ENCODE peak calls at places on chromosomes 16 and 17, in eight cellular contexts. R, Q, U, I, S, M, F and L are unnamed samples.

GRCh38 chr16:28824548-28824973 is 1.8 kb downstream of the ATXN2L start:
- DNase-seq in R (no peak), Q (no peak), U (no peak), I (no peak), S (no peak), M (no peak), F (no peak), L (no peak)

GRCh38 chr17:81329279-81329926 is 34.3 kb upstream of the SLC38A10 start:
- DNase-seq in R (peak; percentile 44), Q (peak; percentile 89), U (peak; percentile 98), I (peak; percentile 68), S (peak; percentile 65), M (peak; percentile 60), F (peak; percentile 68), L (no peak)

GRCh38 chr17:22454070-22454999 is 762.0 kb downstream of the KCNJ18 start:
- DNase-seq in R (no peak), Q (no peak), U (no peak), I (no peak), S (no peak), M (no peak), F (no peak), L (no peak)

GRCh38 chr16:72191551-72191950 is 19.6 kb upstream of the PMFBP1 start:
- DNase-seq in R (no peak), Q (no peak), U (no peak), I (no peak), S (no peak), M (no peak), F (no peak), L (no peak)

GRCh38 chr16:84633622-84634021 is 14.7 kb upstream of the KLHL36 start:
- DNase-seq in R (no peak), Q (peak; percentile 88), U (peak; percentile 93), I (peak; percentile 76), S (no peak), M (no peak), F (no peak), L (no peak)

GRCh38 chr16:52873997-52874500 is 178.6 kb downstream of the CHD9NB start:
- DNase-seq in R (no peak), Q (no peak), U (no peak), I (no peak), S (peak; percentile 62), M (no peak), F (peak; percentile 79), L (no peak)

GRCh38 chr17:57806083-57806830 is 43.6 kb downstream of the MRPS23 start:
- DNase-seq in R (no peak), Q (no peak), U (no peak), I (no peak), S (no peak), M (no peak), F (no peak), L (no peak)

GRCh38 chr16:65410801-65411200 is 288.9 kb upstream of the CDH11 start:
- DNase-seq in R (no peak), Q (no peak), U (no peak), I (no peak), S (no peak), M (peak; percentile 50), F (no peak), L (no peak)

GRCh38 chr16:68626557-68626956 is 18.6 kb upstream of the CDH3 start:
- DNase-seq in R (no peak), Q (no peak), U (no peak), I (no peak), S (no peak), M (no peak), F (no peak), L (no peak)

GRCh38 chr17:66466933-66467367 is 164.5 kb downstream of the PRKCA start:
- DNase-seq in R (no peak), Q (no peak), U (no peak), I (no peak), S (no peak), M (peak; percentile 96), F (peak; percentile 26), L (no peak)

GRCh38 chr16:27252206-27252585 is 16.4 kb downstream of the NSMCE1 start:
- DNase-seq in R (peak; percentile 10), Q (no peak), U (no peak), I (no peak), S (no peak), M (no peak), F (no peak), L (no peak)

GRCh38 chr17:2214047-2214717 is 89.4 kb downstream of the SMG6 start:
- DNase-seq in R (peak; percentile 21), Q (no peak), U (peak; percentile 72), I (peak; percentile 52), S (peak; percentile 43), M (peak; percentile 73), F (no peak), L (no peak)

GRCh38 chr17:60229189-60229802 is 79.5 kb downstream of the CA4 start:
- DNase-seq in R (no peak), Q (no peak), U (no peak), I (no peak), S (no peak), M (no peak), F (no peak), L (no peak)

GRCh38 chr16:11167581-11167980 is 88.4 kb downstream of the SOCS1 start:
- DNase-seq in R (no peak), Q (no peak), U (peak; percentile 14), I (no peak), S (no peak), M (no peak), F (no peak), L (no peak)

GRCh38 chr17:49583226-49583625 is 7.6 kb downstream of the NXPH3 start:
- DNase-seq in R (no peak), Q (no peak), U (peak; percentile 8), I (no peak), S (no peak), M (no peak), F (no peak), L (no peak)

GRCh38 chr17:36151891-36152638 is 24.4 kb downstream of the TBC1D3B start:
- DNase-seq in R (no peak), Q (no peak), U (no peak), I (peak; percentile 4), S (no peak), M (no peak), F (no peak), L (no peak)

GRCh38 chr17:50593321-50593720 is 32.8 kb downstream of the CACNA1G start:
- DNase-seq in R (no peak), Q (no peak), U (no peak), I (no peak), S (peak; percentile 94), M (no peak), F (peak; percentile 67), L (no peak)

GRCh38 chr17:29546085-29546484 is 20.8 kb downstream of the ABHD15 start:
- DNase-seq in R (no peak), Q (no peak), U (no peak), I (no peak), S (no peak), M (no peak), F (no peak), L (no peak)

GRCh38 chr17:82289822-82290541 is 16.5 kb upstream of the CSNK1D start:
- DNase-seq in R (no peak), Q (no peak), U (no peak), I (no peak), S (no peak), M (no peak), F (no peak), L (no peak)

GRCh38 chr17:49575524-49576120 is at the start of gene NXPH3:
- DNase-seq in R (no peak), Q (peak; percentile 86), U (peak; percentile 84), I (peak; percentile 44), S (peak; percentile 91), M (no peak), F (peak; percentile 88), L (peak; percentile 47)

GRCh38 chr17:36703860-36704266 is 102.5 kb downstream of the MRM1 start:
- DNase-seq in R (no peak), Q (peak; percentile 77), U (peak; percentile 67), I (no peak), S (peak; percentile 94), M (no peak), F (peak; percentile 94), L (no peak)

GRCh38 chr17:2138768-2139167 is 83.9 kb downstream of the HIC1 start:
- DNase-seq in R (no peak), Q (no peak), U (peak; percentile 58), I (no peak), S (no peak), M (no peak), F (no peak), L (no peak)

GRCh38 chr16:68782198-68783174 is 45.4 kb downstream of the CDH1 start:
- DNase-seq in R (peak; percentile 24), Q (no peak), U (no peak), I (no peak), S (no peak), M (no peak), F (no peak), L (no peak)

GRCh38 chr16:57148481-57148880 is 37.4 kb downstream of the PSME3IP1 start:
- DNase-seq in R (no peak), Q (no peak), U (no peak), I (no peak), S (no peak), M (no peak), F (no peak), L (no peak)
- H3K27ac ChIP-seq in R (peak overlapping the region; percentile 10), Q (peak overlapping the region; percentile 57), U (peak overlapping the region; percentile 36), I (peak overlapping the region; percentile 58), S (no peak overlapping the region), M (no peak overlapping the region), F (peak overlapping the region; percentile 86), L (no peak overlapping the region)

GRCh38 chr17:40500709-40501108 is 714 bp downstream of the TNS4 start:
- DNase-seq in R (no peak), Q (peak; percentile 24), U (no peak), I (no peak), S (no peak), M (no peak), F (no peak), L (no peak)
- H3K4me3 ChIP-seq in R (no peak overlapping the region), Q (no peak overlapping the region), U (no peak overlapping the region), I (no peak overlapping the region), S (no peak overlapping the region), M (no peak overlapping the region), F (no peak overlapping the region), L (no peak overlapping the region)

DNA sequence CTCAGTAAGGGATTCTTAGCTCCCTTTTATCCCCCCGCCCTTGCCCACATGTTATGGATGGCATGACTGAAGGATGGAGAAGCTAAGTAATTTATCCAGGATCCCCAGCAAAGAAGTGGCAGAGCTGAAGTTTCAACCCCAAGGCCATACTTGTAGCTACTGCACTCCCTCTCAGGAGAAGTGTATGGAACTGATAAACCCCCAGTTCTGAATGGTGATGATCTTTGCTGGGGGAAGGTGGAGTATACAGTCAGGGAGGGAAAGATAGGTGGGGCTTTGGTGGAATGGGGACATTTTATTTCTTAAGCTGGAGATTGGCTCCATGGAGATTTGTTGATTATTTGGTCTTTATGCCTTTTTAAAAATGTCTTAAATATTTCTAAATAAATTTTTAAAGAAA is 58.3 kb downstream of the TNRC6C start:
- DNase-seq in R (no peak), Q (no peak), U (no peak), I (no peak), S (no peak), M (no peak), F (no peak), L (no peak)
- H3K27ac ChIP-seq in R (no peak overlapping the region), Q (no peak overlapping the region), U (no peak overlapping the region), I (no peak overlapping the region), S (no peak overlapping the region), M (no peak overlapping the region), F (no peak overlapping the region), L (no peak overlapping the region)

DNA sequence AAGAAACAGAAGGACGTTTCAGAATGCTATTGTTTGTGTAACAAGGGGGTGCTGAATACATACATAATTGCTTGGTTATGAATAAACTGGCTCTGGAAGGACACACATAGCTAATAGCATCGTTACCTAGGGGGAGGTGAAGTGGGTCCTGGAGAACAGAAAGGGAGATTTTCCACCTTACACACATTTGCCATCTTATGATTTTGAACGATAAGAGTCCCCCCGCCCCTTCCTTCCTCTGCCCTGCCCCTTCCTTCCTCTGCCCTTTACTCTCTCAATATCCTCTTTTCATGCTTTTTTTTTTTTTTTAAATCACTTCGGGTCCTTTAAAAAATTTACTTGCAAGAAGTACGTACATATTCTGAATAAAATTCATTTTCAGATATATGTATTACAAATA is 902 bp upstream of the DHRS7B start:
- DNase-seq in R (peak; percentile 66), Q (no peak), U (no peak), I (peak; percentile 12), S (no peak), M (no peak), F (no peak), L (peak; percentile 52)
- H3K4me3 ChIP-seq in R (peak overlapping the region; percentile 74), Q (no peak overlapping the region), U (peak overlapping the region; percentile 93), I (peak overlapping the region; percentile 54), S (peak overlapping the region; percentile 69), M (no peak overlapping the region), F (peak overlapping the region; percentile 68), L (peak overlapping the region; percentile 88)